ENCODE peak calls at places on chromosomes 12 and 14, in five cellular contexts. G, Z, Q, O and H are unnamed samples.

GRCh38 chr14:101713641-101714349 is 47.7 kb upstream of the PPP2R5C start:
- DNase-seq in G (no peak), Z (no peak), Q (no peak), O (no peak), H (no peak)

GRCh38 chr14:99821519-99822165 is 28.4 kb downstream of the EML1 start:
- DNase-seq in G (no peak), Z (peak; percentile 71), Q (peak; percentile 51), O (peak; percentile 80), H (peak; percentile 95)

GRCh38 chr12:4825139-4825858 is 84.4 kb upstream of the KCNA1 start:
- DNase-seq in G (no peak), Z (no peak), Q (no peak), O (no peak), H (peak; percentile 57)

GRCh38 chr12:3698218-3698974 is 54.5 kb downstream of the CRACR2A start:
- DNase-seq in G (no peak), Z (peak; percentile 80), Q (peak; percentile 97), O (peak; percentile 84), H (peak; percentile 90)

GRCh38 chr14:99781091-99781490 is 12.1 kb upstream of the EML1 start:
- DNase-seq in G (no peak), Z (no peak), Q (no peak), O (no peak), H (no peak)

GRCh38 chr12:52870361-52871290 is 21.8 kb upstream of the KRT78 start:
- DNase-seq in G (no peak), Z (peak; percentile 78), Q (peak; percentile 56), O (peak; percentile 52), H (no peak)

GRCh38 chr12:131452444-131452860 is 258.4 kb upstream of the SFSWAP start:
- DNase-seq in G (no peak), Z (peak; percentile 69), Q (no peak), O (no peak), H (no peak)

GRCh38 chr12:92030618-92031017 is 115.0 kb downstream of the BTG1 start:
- DNase-seq in G (no peak), Z (no peak), Q (no peak), O (peak; percentile 43), H (peak; percentile 16)

GRCh38 chr14:101481557-101481956 is 79.7 kb upstream of the DIO3 start:
- DNase-seq in G (no peak), Z (no peak), Q (no peak), O (no peak), H (no peak)

GRCh38 chr12:88958153-88958552 is 377.9 kb upstream of the KITLG start:
- DNase-seq in G (no peak), Z (no peak), Q (no peak), O (no peak), H (no peak)

GRCh38 chr14:73462078-73462715 is 3.9 kb upstream of the NUMB start:
- DNase-seq in G (no peak), Z (no peak), Q (peak; percentile 64), O (no peak), H (peak; percentile 37)

GRCh38 chr14:104346608-104347007 is 208.2 kb downstream of the KIF26A start:
- DNase-seq in G (no peak), Z (no peak), Q (no peak), O (no peak), H (no peak)

GRCh38 chr14:58078068-58078467 is 73.9 kb downstream of the ARMH4 start:
- DNase-seq in G (no peak), Z (peak; percentile 54), Q (peak; percentile 79), O (peak; percentile 83), H (peak; percentile 89)

GRCh38 chr12:15788266-15789214 is 648 bp downstream of the EPS8 start:
- DNase-seq in G (peak; percentile 34), Z (peak; percentile 47), Q (peak; percentile 79), O (peak; percentile 75), H (peak; percentile 44)

GRCh38 chr12:38159092-38159551 is 157.5 kb upstream of the ALG10B start:
- DNase-seq in G (no peak), Z (no peak), Q (no peak), O (no peak), H (no peak)

GRCh38 chr12:42039146-42039545 is 105.5 kb downstream of the GXYLT1 start:
- DNase-seq in G (peak; percentile 23), Z (peak; percentile 67), Q (peak; percentile 83), O (peak; percentile 44), H (peak; percentile 93)

GRCh38 chr12:56657416-56658379 is 11.9 kb upstream of the ATP5F1B start:
- DNase-seq in G (no peak), Z (no peak), Q (no peak), O (peak; percentile 51), H (no peak)

GRCh38 chr12:117985182-117985581 is 16.4 kb upstream of the KSR2 start:
- DNase-seq in G (peak; percentile 40), Z (peak; percentile 74), Q (peak; percentile 24), O (no peak), H (no peak)

GRCh38 chr12:129372348-129372747 is 519.1 kb downstream of the GLT1D1 start:
- DNase-seq in G (no peak), Z (no peak), Q (no peak), O (no peak), H (no peak)

GRCh38 chr12:92369643-92370042 is 224.0 kb upstream of the BTG1 start:
- DNase-seq in G (no peak), Z (peak; percentile 95), Q (peak; percentile 89), O (peak; percentile 90), H (peak; percentile 59)

GRCh38 chr12:104282109-104282508 is 21.4 kb upstream of the EID3 start:
- DNase-seq in G (no peak), Z (peak; percentile 32), Q (peak; percentile 45), O (no peak), H (peak; percentile 70)

GRCh38 chr12:14443531-14443930 is 78.0 kb downstream of the ATF7IP start:
- DNase-seq in G (no peak), Z (no peak), Q (peak; percentile 75), O (no peak), H (no peak)

GRCh38 chr14:59870277-59871165 is at the start of gene RTN1:
- DNase-seq in G (no peak), Z (peak; percentile 81), Q (peak; percentile 53), O (peak; percentile 30), H (peak; percentile 33)

GRCh38 chr12:27176765-27177164 is 67.3 kb upstream of the STK38L start:
- DNase-seq in G (no peak), Z (peak; percentile 94), Q (peak; percentile 74), O (peak; percentile 84), H (peak; percentile 75)

DNA sequence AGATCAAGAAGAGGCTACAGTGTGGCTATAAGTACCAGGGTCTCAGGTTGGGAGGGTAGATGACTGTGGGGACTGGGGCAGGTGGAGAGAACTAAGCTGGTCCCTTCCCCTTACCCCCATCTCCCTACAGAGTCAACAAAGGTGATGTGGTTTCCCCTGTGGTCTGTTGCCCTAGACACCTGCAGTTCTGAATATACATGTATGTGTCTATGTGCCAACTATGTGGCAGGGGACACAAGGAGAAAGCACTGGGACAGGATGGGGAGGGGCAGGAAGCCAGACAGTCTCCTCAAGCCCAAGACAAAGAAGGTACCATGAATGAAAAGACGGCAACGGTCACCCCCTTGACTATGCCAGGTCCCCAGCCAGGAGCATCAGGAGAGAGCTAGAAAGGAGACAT is 4.5 kb upstream of the HDAC7 start:
- DNase-seq in G (no peak), Z (no peak), Q (no peak), O (no peak), H (no peak)
- H3K9ac ChIP-seq in G (no peak overlapping the region), Z (no peak overlapping the region), Q (no peak overlapping the region), O (no peak overlapping the region), H (no peak overlapping the region)

GRCh38 chr12:47715877-47716548 is 9.3 kb downstream of the ENDOU start:
- DNase-seq in G (no peak), Z (no peak), Q (no peak), O (no peak), H (no peak)

GRCh38 chr12:47717046-47717442 is 8.2 kb downstream of the ENDOU start:
- DNase-seq in G (no peak), Z (no peak), Q (no peak), O (no peak), H (no peak)

GRCh38 chr12:47714823-47715386 is 9.1 kb upstream of the RPAP3 start:
- DNase-seq in G (no peak), Z (no peak), Q (no peak), O (no peak), H (no peak)

GRCh38 chr12:47717443-47718193 is 7.7 kb downstream of the ENDOU start:
- DNase-seq in G (no peak), Z (peak; percentile 67), Q (peak; percentile 88), O (no peak), H (peak; percentile 43)

GRCh38 chr12:47715393-47715876 is 9.6 kb upstream of the RPAP3 start:
- DNase-seq in G (peak; percentile 74), Z (peak; percentile 91), Q (peak; percentile 88), O (peak; percentile 77), H (peak; percentile 65)
- H3K27ac ChIP-seq in G (no peak overlapping the region), Z (no peak overlapping the region), Q (no peak overlapping the region), O (no peak overlapping the region), H (no peak overlapping the region)

DNA sequence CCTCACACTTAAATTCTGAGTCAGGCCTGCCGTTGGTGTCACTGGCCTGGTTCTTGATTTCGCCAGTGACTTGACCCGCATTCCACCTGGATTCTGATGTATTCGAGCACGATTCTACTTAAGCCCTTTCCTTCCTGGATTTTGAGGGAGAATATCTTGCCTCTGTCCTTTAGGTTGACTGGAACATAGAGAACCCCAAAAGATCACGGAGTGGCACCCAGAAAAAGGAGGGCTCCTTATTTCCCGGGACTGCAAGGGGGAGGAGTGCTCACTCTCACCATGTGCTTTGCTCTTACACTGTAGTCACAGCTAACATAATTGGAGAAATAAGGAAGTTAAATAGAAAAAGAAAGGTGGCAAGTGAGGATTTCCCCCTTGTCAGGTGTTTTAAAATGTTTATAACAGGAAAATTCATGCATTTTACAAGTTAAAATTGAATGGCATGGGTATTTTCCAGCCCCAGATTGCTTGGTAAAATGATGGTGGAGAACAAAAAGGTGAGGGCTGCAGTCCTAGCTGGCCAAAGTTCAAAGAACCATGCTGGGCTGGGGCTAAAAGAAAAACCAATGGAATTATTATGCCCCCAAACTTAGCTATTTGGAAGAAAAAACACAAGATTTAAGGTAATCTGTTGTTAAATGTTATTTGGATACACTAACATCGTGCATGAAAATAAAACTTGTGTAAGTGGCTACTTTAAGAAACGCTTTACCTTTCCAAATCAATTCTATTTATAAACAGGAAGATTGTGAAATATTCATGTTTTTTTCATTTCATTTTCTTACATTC is 8.9 kb downstream of the FOXA1 start:
- DNase-seq in G (no peak), Z (peak; percentile 68), Q (no peak), O (no peak), H (no peak)
- TF ChIP-seq EZH2 in G (no peak), Z (no peak), Q (no peak), O (no peak), H (no peak)

DNA sequence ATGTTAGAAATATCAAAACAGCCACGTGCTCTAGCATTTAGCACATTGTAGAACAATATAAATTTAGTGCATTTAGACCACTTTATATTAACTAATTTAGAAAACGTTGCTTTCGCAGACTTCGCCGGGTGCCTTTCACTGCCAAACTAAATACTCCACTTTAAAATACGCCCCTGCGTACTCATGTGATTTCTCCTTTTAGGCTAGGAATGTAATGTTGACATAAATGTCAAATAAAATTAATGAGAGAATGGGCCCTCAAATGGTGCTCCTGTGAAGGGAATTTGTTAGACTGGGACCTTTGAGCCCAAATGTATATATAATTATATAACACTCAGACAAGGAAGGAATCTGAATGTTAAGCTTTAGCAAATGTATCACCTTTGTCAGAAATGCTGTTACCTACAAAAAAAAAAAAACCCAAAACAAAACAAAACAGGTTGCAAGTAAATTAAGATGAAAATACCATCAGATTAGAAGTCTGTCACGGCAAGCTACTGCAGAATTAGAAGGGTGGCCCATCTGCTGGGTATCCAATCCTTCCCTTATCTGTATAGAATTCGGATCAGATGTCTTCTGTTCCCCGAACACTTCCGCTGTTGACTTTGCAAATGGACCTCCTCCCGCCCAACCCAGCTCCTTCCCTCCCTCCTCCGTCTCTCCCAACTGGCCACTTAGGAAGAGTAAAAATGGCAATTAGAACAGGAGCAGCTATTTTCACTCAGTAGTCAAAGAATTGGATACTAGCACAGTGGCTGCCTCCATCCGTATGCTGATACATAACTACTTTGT is 159.3 kb upstream of the FOXN3 start:
- DNase-seq in G (no peak), Z (no peak), Q (no peak), O (no peak), H (no peak)
- H3K9ac ChIP-seq in G (no peak overlapping the region), Z (no peak overlapping the region), Q (no peak overlapping the region), O (no peak overlapping the region), H (no peak overlapping the region)

GRCh38 chr14:65476942-65477318 is 64.4 kb downstream of the FUT8 start:
- DNase-seq in G (no peak), Z (no peak), Q (no peak), O (no peak), H (no peak)
- H3K27ac ChIP-seq in G (no peak overlapping the region), Z (no peak overlapping the region), Q (no peak overlapping the region), O (no peak overlapping the region), H (no peak overlapping the region)